ENCODE peak calls at places on chromosomes 5 and 9, in nine cellular contexts. Z is pulmonary artery endothelial cell; M is SJCRH30; L is stimulated activated CD4-positive, alpha-beta T cell treated with anti-CD3 and anti-CD28 coated beads, Interleukin-4, amount 100 ng/mL, for 4 hours; P is gastrocnemius medialis; U is NAMALWA; I is stimulated activated CD8-positive, alpha-beta memory T cell treated with anti-CD3 and anti-CD28 coated beads, Interleukin-4, amount 100 ng/mL, for 24 hours; J is bronchial epithelial cell; C is GF-D8. Q is an unnamed sample.

GRCh38 chr9:104091028-104091590 is 3.0 kb upstream of the SMC2 start:
- DNase-seq in Z (no peak), M (no peak), L (no peak), P (no peak), U (no peak), I (no peak), J (no peak), C (peak), Q (no peak)

GRCh38 chr5:115831163-115831768 is 10.1 kb downstream of the ATG12 start:
- DNase-seq in Z (no peak), M (peak), L (no peak), P (no peak), U (peak), I (peak), J (peak), C (no peak), Q (peak)

GRCh38 chr9:93091453-93092081 is 4.5 kb upstream of the CARD19 start:
- DNase-seq in Z (no peak), M (no peak), L (peak), P (no peak), U (no peak), I (peak), J (peak), C (no peak), Q (no peak)

GRCh38 chr9:96874201-96874785 is 20.0 kb upstream of the ZNF782 start:
- DNase-seq in Z (no peak), M (peak), L (no peak), P (peak), U (no peak), I (no peak), J (no peak), C (no peak), Q (no peak)

GRCh38 chr5:175557778-175558177 is 79.4 kb downstream of the SFXN1 start:
- DNase-seq in Z (no peak), M (no peak), L (no peak), P (no peak), U (no peak), I (no peak), J (no peak), C (no peak), Q (no peak)

GRCh38 chr5:179312557-179313235 is 32.6 kb downstream of the ADAMTS2 start:
- DNase-seq in Z (no peak), M (no peak), L (no peak), P (no peak), U (no peak), I (no peak), J (no peak), C (no peak), Q (no peak)

GRCh38 chr5:178644826-178645545 is 18.1 kb upstream of the CLK4 start:
- DNase-seq in Z (no peak), M (peak), L (no peak), P (no peak), U (no peak), I (no peak), J (peak), C (no peak), Q (no peak)

GRCh38 chr5:87340716-87341115 is 72.0 kb downstream of the CCNH start:
- DNase-seq in Z (peak), M (no peak), L (no peak), P (no peak), U (no peak), I (no peak), J (no peak), C (peak), Q (peak)

GRCh38 chr5:77006124-77006523 is 24.1 kb upstream of the AGGF1 start:
- DNase-seq in Z (no peak), M (no peak), L (no peak), P (no peak), U (no peak), I (no peak), J (no peak), C (no peak), Q (no peak)

GRCh38 chr9:117239428-117239827 is 175.4 kb downstream of the ASTN2 start:
- DNase-seq in Z (no peak), M (no peak), L (no peak), P (no peak), U (no peak), I (no peak), J (no peak), C (no peak), Q (no peak)

GRCh38 chr9:134455537-134455936 is 129.3 kb downstream of the RXRA start:
- DNase-seq in Z (no peak), M (no peak), L (no peak), P (no peak), U (no peak), I (no peak), J (no peak), C (no peak), Q (peak)

GRCh38 chr9:120619751-120620655 is 40.0 kb upstream of the CDK5RAP2 start:
- DNase-seq in Z (peak), M (peak), L (peak), P (peak), U (peak), I (peak), J (peak), C (peak), Q (peak)

GRCh38 chr9:5099466-5099865 is 86.0 kb downstream of the INSL6 start:
- DNase-seq in Z (no peak), M (no peak), L (no peak), P (no peak), U (no peak), I (no peak), J (no peak), C (no peak), Q (no peak)

GRCh38 chr9:20209421-20210340 is 412.6 kb downstream of the MLLT3 start:
- DNase-seq in Z (no peak), M (no peak), L (peak), P (no peak), U (no peak), I (peak), J (no peak), C (no peak), Q (peak)

GRCh38 chr9:82332774-82333152 is 344.2 kb downstream of the SPATA31D1 start:
- DNase-seq in Z (no peak), M (peak), L (no peak), P (peak), U (no peak), I (no peak), J (peak), C (no peak), Q (no peak)

GRCh38 chr5:159263569-159263905 is 447 bp downstream of the UBLCP1 start:
- DNase-seq in Z (no peak), M (no peak), L (peak), P (no peak), U (no peak), I (no peak), J (peak), C (no peak), Q (no peak)

GRCh38 chr5:9774472-9775079 is 144.4 kb upstream of the TAS2R1 start:
- DNase-seq in Z (no peak), M (peak), L (no peak), P (no peak), U (no peak), I (no peak), J (peak), C (no peak), Q (no peak)

GRCh38 chr9:2116073-2116472 is 100.9 kb downstream of the SMARCA2 start:
- DNase-seq in Z (no peak), M (peak), L (no peak), P (no peak), U (peak), I (no peak), J (peak), C (no peak), Q (no peak)

GRCh38 chr5:71939452-71939932 is 167.8 kb upstream of the MAP1B start:
- DNase-seq in Z (no peak), M (no peak), L (no peak), P (no peak), U (no peak), I (no peak), J (no peak), C (no peak), Q (no peak)

GRCh38 chr9:32579706-32580331 is 6.9 kb upstream of the NDUFB6 start:
- DNase-seq in Z (no peak), M (peak), L (peak), P (peak), U (peak), I (peak), J (peak), C (no peak), Q (peak)

GRCh38 chr5:59496524-59497134 is 396.9 kb downstream of the PDE4D start:
- DNase-seq in Z (no peak), M (peak), L (no peak), P (no peak), U (peak), I (no peak), J (no peak), C (no peak), Q (no peak)

GRCh38 chr5:139574641-139575312 is 13.6 kb downstream of the UBE2D2 start:
- DNase-seq in Z (no peak), M (peak), L (no peak), P (no peak), U (peak), I (no peak), J (peak), C (no peak), Q (peak)

GRCh38 chr5:44935262-44935661 is 126.5 kb downstream of the MRPS30 start:
- DNase-seq in Z (no peak), M (peak), L (no peak), P (no peak), U (peak), I (no peak), J (peak), C (no peak), Q (no peak)

GRCh38 chr5:7902201-7902600 is 33.3 kb downstream of the MTRR start:
- DNase-seq in Z (no peak), M (no peak), L (no peak), P (no peak), U (no peak), I (no peak), J (no peak), C (no peak), Q (no peak)

GRCh38 chr5:170470275-170470674 is 33.5 kb upstream of the KCNIP1 start:
- DNase-seq in Z (no peak), M (no peak), L (no peak), P (no peak), U (no peak), I (no peak), J (no peak), C (no peak), Q (no peak)

Q was measured in CD4-positive, alpha-beta memory T cell.